ENCODE peak calls at places on chromosome 15, in four cellular contexts. J is AG04450, R is NCI-H2081, O is DMS153. B is an unnamed sample.

GRCh38 chr15:45200799-45201556 is 13.2 kb upstream of the SHF start:
- DNase-seq in J (peak), R (peak), O (peak), B (peak)

GRCh38 chr15:50251638-50252182 is 13.8 kb downstream of the HDC start:
- DNase-seq in J (no peak), R (no peak), O (no peak), B (no peak)

GRCh38 chr15:97875025-97875512 is 85.4 kb upstream of the ARRDC4 start:
- DNase-seq in J (no peak), R (no peak), O (no peak), B (no peak)

GRCh38 chr15:51126842-51127241 is 32.1 kb upstream of the TNFAIP8L3 start:
- DNase-seq in J (no peak), R (no peak), O (no peak), B (no peak)

GRCh38 chr15:90307661-90308060 is 42.2 kb downstream of the NGRN start:
- DNase-seq in J (no peak), R (no peak), O (no peak), B (no peak)

GRCh38 chr15:59119625-59120024 is 14.7 kb downstream of the CCNB2 start:
- DNase-seq in J (no peak), R (no peak), O (no peak), B (no peak)

GRCh38 chr15:89822611-89822950 is 7.9 kb upstream of the ANPEP start:
- DNase-seq in J (no peak), R (no peak), O (no peak), B (no peak)

GRCh38 chr15:28922712-28923012 is 36.9 kb downstream of the APBA2 start:
- DNase-seq in J (no peak), R (no peak), O (no peak), B (no peak)

GRCh38 chr15:39777497-39777896 is 5.1 kb downstream of the FSIP1 start:
- DNase-seq in J (no peak), R (no peak), O (no peak), B (no peak)

GRCh38 chr15:52786436-52787122 is 3.6 kb downstream of the ONECUT1 start:
- DNase-seq in J (no peak), R (no peak), O (no peak), B (no peak)

GRCh38 chr15:97995881-97996603 is 35.5 kb downstream of the ARRDC4 start:
- DNase-seq in J (no peak), R (no peak), O (no peak), B (peak)

GRCh38 chr15:77013786-77014136 is 18.8 kb downstream of the PSTPIP1 start:
- DNase-seq in J (no peak), R (no peak), O (no peak), B (no peak)

GRCh38 chr15:38588672-38589071 is 24.1 kb upstream of the RASGRP1 start:
- DNase-seq in J (no peak), R (no peak), O (no peak), B (no peak)

GRCh38 chr15:67174864-67175573 is 79.4 kb downstream of the AAGAB start:
- DNase-seq in J (no peak), R (no peak), O (peak), B (no peak)

GRCh38 chr15:99426431-99427105 is 139.2 kb upstream of the MEF2A start:
- DNase-seq in J (no peak), R (no peak), O (no peak), B (no peak)

B was measured in breast epithelium.